ENCODE peak calls at places on chromosomes 2 and 18, in ten cellular contexts. H is body of pancreas, Q is WERI-Rb-1, G is brain microvascular endothelial cell, B is upper lobe of left lung, L is fibroblast of mammary gland, A is thyroid gland, Y is Karpas-422, T is transverse colon, C is HAP-1. D is an unnamed sample.

GRCh38 chr18:7919565-7919964 is 352.4 kb downstream of the PTPRM start:
- DNase-seq in T (no peak), A (no peak), B (no peak), Q (no peak), G (no peak), H (no peak), C (no peak), Y (no peak), L (no peak), D (no peak)

GRCh38 chr2:158969717-158970521 is 1.5 kb downstream of the TANC1 start:
- DNase-seq in H (peak), B (no peak), T (peak), Q (peak), C (no peak), A (peak), G (no peak), L (peak), Y (no peak), D (peak)

GRCh38 chr2:75655861-75656260 is 9.3 kb downstream of the MRPL19 start:
- DNase-seq in Q (no peak), C (no peak), B (no peak), G (no peak), L (peak), Y (no peak), H (no peak), T (no peak), A (no peak), D (no peak)

GRCh38 chr2:55268288-55268906 is 634 bp downstream of the MTIF2 start:
- DNase-seq in B (no peak), C (no peak), G (no peak), Q (no peak), Y (no peak), H (no peak), T (no peak), A (no peak), L (no peak), D (no peak)

GRCh38 chr2:215652432-215652831 is 216.6 kb upstream of the FN1 start:
- DNase-seq in G (no peak), H (no peak), Y (no peak), L (peak), C (no peak), Q (no peak), A (no peak), T (no peak), B (no peak), D (no peak)

GRCh38 chr2:120887844-120888243 is 152.2 kb downstream of the GLI2 start:
- DNase-seq in H (peak), A (no peak), C (no peak), Y (no peak), B (no peak), L (no peak), G (no peak), T (no peak), Q (no peak), D (no peak)

GRCh38 chr2:119106301-119106897 is 52.2 kb downstream of the C1QL2 start:
- DNase-seq in B (no peak), Y (peak), T (peak), A (peak), H (peak), Q (no peak), C (no peak), G (peak), L (peak), D (peak)

GRCh38 chr2:111704246-111704645 is 179.7 kb downstream of the ANAPC1 start:
- DNase-seq in B (no peak), A (no peak), L (peak), H (no peak), Q (no peak), G (peak), T (no peak), C (no peak), Y (no peak), D (peak)

GRCh38 chr18:22865354-22866116 is 67.6 kb upstream of the RBBP8 start:
- DNase-seq in Q (no peak), G (no peak), A (no peak), L (no peak), C (peak), H (peak), T (no peak), B (no peak), Y (no peak), D (no peak)

GRCh38 chr2:136389809-136390208 is 271.9 kb upstream of the CXCR4 start:
- DNase-seq in Q (no peak), G (no peak), C (no peak), L (no peak), B (no peak), H (no peak), Y (no peak), T (no peak), A (no peak), D (no peak)

GRCh38 chr2:59888015-59888414 is 665.4 kb downstream of the BCL11A start:
- DNase-seq in L (no peak), Y (no peak), G (no peak), A (no peak), C (no peak), H (no peak), B (no peak), Q (no peak), T (no peak), D (no peak)

GRCh38 chr2:99602475-99602874 is 112.7 kb upstream of the REV1 start:
- DNase-seq in L (peak), H (no peak), A (no peak), B (no peak), Y (no peak), T (no peak), C (no peak), G (peak), Q (no peak), D (no peak)

GRCh38 chr2:44546469-44547127 is 184.9 kb downstream of the CAMKMT start:
- DNase-seq in Q (no peak), Y (no peak), B (no peak), H (no peak), A (no peak), C (no peak), T (no peak), G (no peak), L (no peak), D (no peak)

GRCh38 chr2:169799555-169799954 is 884 bp downstream of the SSB start:
- DNase-seq in H (no peak), Q (no peak), Y (peak), A (no peak), B (no peak), G (no peak), L (peak), T (no peak), C (no peak), D (peak)

GRCh38 chr2:182186132-182186735 is 200.6 kb downstream of the PPP1R1C start:
- DNase-seq in H (no peak), C (peak), T (no peak), G (no peak), L (peak), Q (no peak), B (no peak), Y (peak), A (no peak), D (peak)

GRCh38 chr18:78666666-78667335 is 312.8 kb upstream of the SALL3 start:
- DNase-seq in C (no peak), Q (no peak), H (no peak), Y (no peak), A (no peak), L (no peak), T (no peak), B (no peak), G (no peak), D (no peak)

GRCh38 chr18:70578480-70578879 is 289.6 kb downstream of the SOCS6 start:
- DNase-seq in B (peak), Y (peak), T (no peak), Q (no peak), H (no peak), G (no peak), C (no peak), L (no peak), A (no peak), D (no peak)

GRCh38 chr2:14288016-14288415 is 344.5 kb upstream of the LRATD1 start:
- DNase-seq in T (no peak), L (no peak), C (no peak), Y (no peak), H (no peak), G (no peak), A (no peak), B (no peak), Q (peak), D (peak)

GRCh38 chr2:120791961-120792295 is 56.3 kb downstream of the GLI2 start:
- DNase-seq in G (no peak), T (no peak), B (no peak), C (no peak), A (no peak), Q (no peak), H (no peak), L (no peak), Y (no peak), D (peak)

GRCh38 chr2:67459761-67460160 is 62.6 kb downstream of the ETAA1 start:
- DNase-seq in B (no peak), L (no peak), Y (no peak), Q (no peak), A (no peak), C (no peak), G (no peak), T (no peak), H (no peak), D (peak)

GRCh38 chr2:109447251-109447661 is 166.5 kb downstream of the SEPTIN10 start:
- DNase-seq in L (peak), B (no peak), T (no peak), C (no peak), H (no peak), A (no peak), Y (no peak), Q (peak), G (peak), D (no peak)

GRCh38 chr2:241816431-241817121 is 7.6 kb downstream of the NEU4 start:
- DNase-seq in T (no peak), Q (no peak), B (peak), G (no peak), Y (no peak), C (no peak), H (no peak), A (no peak), L (no peak), D (no peak)

GRCh38 chr2:31075936-31076590 is 62.2 kb downstream of the GALNT14 start:
- DNase-seq in L (peak), Q (no peak), G (peak), H (no peak), T (no peak), C (no peak), Y (no peak), B (no peak), A (no peak), D (peak)

DNA sequence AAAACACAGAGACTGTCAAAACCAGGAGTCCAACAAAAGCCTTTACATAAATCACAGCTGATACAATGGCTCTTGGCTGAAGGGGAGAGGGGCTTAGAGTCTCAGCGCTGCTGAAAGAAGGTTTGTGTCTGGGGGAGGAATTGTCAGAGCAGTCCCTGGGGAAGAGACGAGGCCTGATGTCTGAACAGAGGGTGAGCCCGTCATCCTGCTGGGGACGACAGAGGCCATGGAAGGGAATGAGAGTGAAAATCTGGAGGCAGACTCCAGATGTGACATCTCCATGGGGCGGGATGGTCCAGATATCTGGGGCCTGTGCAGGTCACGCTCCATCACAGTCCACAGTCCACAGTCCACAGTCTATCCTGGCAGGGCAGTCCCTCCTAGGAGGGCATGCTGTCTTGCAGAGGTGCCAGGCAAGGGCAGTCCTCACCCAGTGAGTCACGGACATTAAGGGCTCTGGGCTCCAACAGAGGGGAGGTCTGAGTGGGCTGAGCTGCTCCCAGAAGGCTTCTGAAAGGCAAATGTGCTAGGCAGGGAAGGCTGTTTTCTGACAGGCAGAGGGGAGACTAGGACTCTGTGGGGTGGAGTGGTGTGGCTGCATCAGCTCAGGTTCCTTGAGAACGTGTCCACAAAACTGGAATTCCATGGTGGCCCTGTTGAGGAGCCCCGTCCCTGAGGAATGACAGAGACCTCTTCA is 283.3 kb downstream of the MYCN start:
- DNase-seq in Q (peak), B (no peak), C (peak), T (no peak), L (no peak), A (no peak), G (no peak), H (no peak), Y (no peak), D (no peak)
- H3K4me3 ChIP-seq in Q (no peak), B (no peak), C (no peak), T (no peak), L (no peak), A (no peak), G (no peak), H (no peak), Y (no peak), D (no peak)

GRCh38 chr18:59779979-59780378 is 82.8 kb upstream of the CCBE1 start:
- DNase-seq in H (no peak), B (no peak), G (peak), T (no peak), C (no peak), A (no peak), L (peak), Y (no peak), Q (no peak), D (peak)
- H3K4me3 ChIP-seq in H (no peak), B (no peak), G (no peak), T (no peak), C (no peak), A (no peak), L (no peak), Y (no peak), Q (no peak), D (no peak)

GRCh38 chr2:238242731-238243495 is 3.1 kb upstream of the HES6 start:
- DNase-seq in A (no peak), Y (no peak), B (no peak), T (peak), Q (peak), L (peak), H (peak), G (no peak), C (no peak), D (no peak)

GRCh38 chr2:238239552-238239871 is 326 bp downstream of the HES6 start:
- DNase-seq in Q (peak), H (peak), G (no peak), T (peak), L (no peak), C (no peak), Y (no peak), A (peak), B (no peak), D (peak)

GRCh38 chr2:238241970-238242369 is 2.1 kb upstream of the HES6 start:
- DNase-seq in Q (no peak), T (no peak), H (no peak), B (no peak), C (no peak), A (no peak), G (no peak), Y (no peak), L (peak), D (no peak)

GRCh38 chr2:238239872-238240760 is at the start of gene HES6:
- DNase-seq in Q (peak), Y (peak), T (peak), B (peak), H (peak), G (peak), A (peak), C (peak), L (peak), D (peak)

GRCh38 chr2:238240761-238241711 is 1.2 kb upstream of the HES6 start:
- DNase-seq in C (peak), H (peak), A (peak), T (peak), B (peak), Q (peak), Y (peak), G (no peak), L (peak), D (peak)
- H3K4me3 ChIP-seq in C (peak), H (no peak), A (no peak), T (peak), B (peak), Q (peak), Y (no peak), G (no peak), L (no peak), D (no peak)

DNA sequence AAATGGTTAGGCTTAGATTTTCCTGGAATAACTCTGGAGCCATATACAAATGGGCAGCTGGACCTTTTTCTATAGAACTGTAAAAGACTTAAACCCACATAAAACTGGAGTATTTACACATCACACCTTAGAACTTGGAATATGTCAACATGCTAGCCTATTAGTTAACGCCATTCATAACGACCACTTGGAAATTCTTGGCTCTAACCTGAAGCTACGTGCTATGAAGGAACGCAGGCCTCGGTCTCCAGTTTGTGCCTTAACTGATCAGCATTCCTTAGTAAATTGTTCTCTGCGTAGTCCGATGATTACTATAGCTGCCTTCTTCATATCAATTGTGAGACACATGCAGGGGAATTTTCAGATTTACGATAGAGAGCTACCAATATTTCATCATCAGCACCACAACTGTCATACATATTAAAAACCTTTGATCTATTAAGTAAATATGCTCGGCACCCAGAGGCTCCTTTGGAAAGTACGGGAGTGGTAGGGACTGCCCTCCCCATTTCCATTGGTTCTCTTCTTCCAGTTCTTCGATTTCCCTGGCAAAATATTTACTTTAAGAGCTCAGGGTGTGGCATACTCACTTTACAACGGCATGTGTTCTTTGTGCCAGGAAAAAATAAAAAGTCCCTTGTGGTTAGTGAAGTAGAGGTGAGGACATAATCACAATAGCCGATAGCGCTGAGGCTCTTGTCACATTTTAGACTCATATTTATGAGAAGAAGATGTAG is 17.4 kb upstream of the CCL20 start:
- DNase-seq in G (no peak), C (no peak), B (no peak), Q (no peak), Y (no peak), L (no peak), T (peak), H (no peak), A (no peak), D (peak)
- H3K4me3 ChIP-seq in G (no peak), C (no peak), B (no peak), Q (no peak), Y (no peak), L (no peak), T (no peak), H (no peak), A (no peak), D (no peak)

GRCh38 chr18:11713756-11714155 is 24.7 kb downstream of the GNAL start:
- DNase-seq in B (no peak), G (no peak), L (no peak), H (no peak), Y (no peak), Q (no peak), C (no peak), A (no peak), T (no peak), D (no peak)
- H3K4me3 ChIP-seq in B (no peak), G (no peak), L (no peak), H (no peak), Y (no peak), Q (no peak), C (no peak), A (no peak), T (no peak), D (no peak)

DNA sequence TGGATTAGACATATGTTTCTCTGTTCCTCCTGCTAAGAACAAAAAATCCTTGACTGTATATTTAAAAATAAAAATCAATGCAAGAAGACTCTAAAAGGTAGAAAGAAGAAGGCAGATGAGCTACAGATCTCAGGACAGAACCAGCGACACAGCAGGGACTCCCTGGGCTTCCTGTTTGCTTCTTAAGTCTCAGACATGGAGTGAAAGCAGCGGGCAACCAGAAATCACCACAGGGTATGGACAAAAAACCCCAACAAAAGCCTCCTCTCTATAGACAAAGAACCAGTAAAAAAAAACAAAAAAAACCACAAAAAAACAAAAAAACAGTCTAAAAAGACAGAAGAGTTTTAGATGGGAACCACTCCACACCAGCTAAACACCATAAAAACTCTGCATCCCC is 971.0 kb upstream of the GYPC start:
- DNase-seq in H (no peak), A (no peak), Q (no peak), Y (no peak), L (no peak), C (no peak), B (no peak), G (no peak), T (no peak), D (no peak)
- H3K4me3 ChIP-seq in H (no peak), A (no peak), Q (no peak), Y (no peak), L (no peak), C (no peak), B (no peak), G (no peak), T (no peak), D (no peak)

DNA sequence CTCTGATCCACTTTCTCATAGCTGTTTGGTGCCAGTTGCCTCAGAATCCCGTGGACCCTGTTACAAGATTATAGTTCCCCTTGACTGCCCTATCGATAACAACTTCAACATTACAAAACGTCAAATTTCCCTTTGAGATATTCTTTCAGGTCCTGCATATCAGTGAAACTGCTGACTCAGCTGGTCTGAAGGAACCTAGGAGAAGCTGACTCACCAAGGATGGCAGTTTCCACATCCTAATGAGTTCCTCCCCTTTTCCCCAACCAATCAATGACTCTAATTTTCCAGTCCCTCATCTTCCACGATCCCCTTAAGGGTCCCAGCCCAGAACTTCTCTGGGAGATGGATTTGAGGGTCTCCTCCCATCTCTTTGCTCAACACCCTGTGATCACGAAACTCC is 27.6 kb upstream of the GNAL start:
- DNase-seq in B (no peak), C (no peak), A (no peak), Q (no peak), T (no peak), H (no peak), G (no peak), Y (no peak), L (peak), D (peak)
- H3K4me3 ChIP-seq in B (no peak), C (no peak), A (no peak), Q (no peak), T (no peak), H (no peak), G (no peak), Y (no peak), L (no peak), D (no peak)

GRCh38 chr2:3728104-3729054 is 25.0 kb downstream of the DCDC2C start:
- DNase-seq in Y (peak), G (peak), L (peak), A (no peak), Q (no peak), B (no peak), H (no peak), C (peak), T (no peak), D (peak)
- H3K4me3 ChIP-seq in Y (no peak), G (peak), L (no peak), A (no peak), Q (peak), B (no peak), H (no peak), C (no peak), T (no peak), D (no peak)

GRCh38 chr2:130966149-130967019 is 126.9 kb downstream of the FAM168B start:
- DNase-seq in Q (no peak), B (peak), H (no peak), Y (no peak), A (no peak), L (no peak), C (no peak), G (no peak), T (no peak), D (no peak)
- H3K4me3 ChIP-seq in Q (no peak), B (no peak), H (no peak), Y (no peak), A (no peak), L (no peak), C (no peak), G (no peak), T (no peak), D (no peak)

GRCh38 chr2:192700934-192701333 is 506.2 kb upstream of the TMEFF2 start:
- DNase-seq in Y (no peak), B (no peak), C (no peak), Q (no peak), T (no peak), L (no peak), A (no peak), H (no peak), G (no peak), D (peak)

GRCh38 chr2:192697880-192698279 is 503.1 kb upstream of the TMEFF2 start:
- DNase-seq in T (no peak), C (no peak), L (no peak), B (no peak), A (no peak), H (no peak), Y (no peak), G (no peak), Q (no peak), D (no peak)

GRCh38 chr2:192696857-192697256 is 502.1 kb upstream of the TMEFF2 start:
- DNase-seq in G (no peak), Y (no peak), H (no peak), A (no peak), C (no peak), T (no peak), B (no peak), Q (no peak), L (no peak), D (no peak)
- H3K4me3 ChIP-seq in G (no peak), Y (no peak), H (no peak), A (no peak), C (no peak), T (no peak), B (no peak), Q (no peak), L (no peak), D (no peak)

D was measured in epithelial cell of esophagus.